ENCODE peak calls at places on chromosomes 13 and 19, in four cellular contexts. One of them, this sample, is unnamed.

GRCh38 chr13:20383058-20383457 is 142.6 kb downstream of the CRYL1 start:
- DNase-seq in uterus: no peak
- DNase-seq in adrenal gland: no peak
- DNase-seq in heart left ventricle: no peak
- DNase-seq in this sample: no peak

GRCh38 chr13:37495046-37495445 is 103.5 kb downstream of the POSTN start:
- DNase-seq in uterus: no peak
- DNase-seq in heart left ventricle: no peak
- DNase-seq in adrenal gland: no peak
- DNase-seq in this sample: no peak

GRCh38 chr19:48355555-48355954 is 8.2 kb downstream of the TMEM143 start:
- DNase-seq in uterus: no peak
- DNase-seq in adrenal gland: no peak
- DNase-seq in heart left ventricle: no peak
- DNase-seq in this sample: no peak

GRCh38 chr13:68369739-68370138 is 1139.6 kb upstream of the PCDH9 start:
- DNase-seq in adrenal gland: no peak
- DNase-seq in uterus: no peak
- DNase-seq in heart left ventricle: no peak
- DNase-seq in this sample: no peak

GRCh38 chr13:86572115-86572514 is 772.9 kb upstream of the SLITRK6 start:
- DNase-seq in uterus: no peak
- DNase-seq in heart left ventricle: no peak
- DNase-seq in adrenal gland: no peak
- DNase-seq in this sample: no peak

GRCh38 chr19:12680034-12680433 is 1.6 kb downstream of the DHPS start:
- DNase-seq in adrenal gland: no peak
- DNase-seq in uterus: no peak
- DNase-seq in heart left ventricle: no peak
- DNase-seq in this sample: no peak

GRCh38 chr19:33905937-33906577 is 109.4 kb downstream of the KCTD15 start:
- DNase-seq in heart left ventricle: peak; percentile 86
- DNase-seq in adrenal gland: peak; percentile 35
- DNase-seq in uterus: peak; percentile 40
- DNase-seq in this sample: no peak

GRCh38 chr19:55270172-55270942 is 9.6 kb downstream of the HSPBP1 start:
- DNase-seq in adrenal gland: no peak
- DNase-seq in heart left ventricle: no peak
- DNase-seq in uterus: no peak
- DNase-seq in this sample: no peak

GRCh38 chr13:46476174-46476573 is 76.8 kb upstream of the LRCH1 start:
- DNase-seq in adrenal gland: no peak
- DNase-seq in uterus: no peak
- DNase-seq in heart left ventricle: no peak
- DNase-seq in this sample: no peak

GRCh38 chr13:50611117-50611781 is 232.2 kb downstream of the DLEU7 start:
- DNase-seq in uterus: no peak
- DNase-seq in adrenal gland: no peak
- DNase-seq in heart left ventricle: no peak
- DNase-seq in this sample: no peak

GRCh38 chr19:45275370-45275971 is 24.4 kb downstream of the MARK4 start:
- DNase-seq in heart left ventricle: no peak
- DNase-seq in adrenal gland: no peak
- DNase-seq in uterus: no peak
- DNase-seq in this sample: no peak

GRCh38 chr19:46745521-46746280 is at the start of gene FKRP:
- DNase-seq in adrenal gland: no peak
- DNase-seq in uterus: no peak
- DNase-seq in heart left ventricle: no peak
- DNase-seq in this sample: no peak

GRCh38 chr19:58227964-58228583 is 640 bp upstream of the ZNF544 start:
- DNase-seq in adrenal gland: no peak
- DNase-seq in uterus: no peak
- DNase-seq in heart left ventricle: no peak
- DNase-seq in this sample: no peak

GRCh38 chr19:33778089-33778791 is 18.4 kb upstream of the KCTD15 start:
- DNase-seq in adrenal gland: peak; percentile 81
- DNase-seq in uterus: peak; percentile 67
- DNase-seq in heart left ventricle: peak; percentile 93
- DNase-seq in this sample: peak; percentile 91

GRCh38 chr13:102654786-102655185 is 40.1 kb downstream of the METTL21C start:
- DNase-seq in adrenal gland: no peak
- DNase-seq in heart left ventricle: no peak
- DNase-seq in uterus: no peak
- DNase-seq in this sample: no peak

GRCh38 chr19:44600466-44600865 is 12.9 kb upstream of the IGSF23 start:
- DNase-seq in adrenal gland: no peak
- DNase-seq in heart left ventricle: no peak
- DNase-seq in uterus: no peak
- DNase-seq in this sample: no peak

GRCh38 chr19:3765121-3765520 is 2.6 kb downstream of the MRPL54 start:
- DNase-seq in uterus: no peak
- DNase-seq in heart left ventricle: no peak
- DNase-seq in adrenal gland: no peak
- DNase-seq in this sample: no peak

GRCh38 chr19:11535792-11536595 is 2.7 kb upstream of the CNN1 start:
- DNase-seq in adrenal gland: peak; percentile 95
- DNase-seq in heart left ventricle: peak; percentile 96
- DNase-seq in uterus: peak; percentile 94
- DNase-seq in this sample: peak; percentile 96

GRCh38 chr19:28929026-28929425 is 283.9 kb downstream of the UQCRFS1 start:
- DNase-seq in heart left ventricle: no peak
- DNase-seq in adrenal gland: no peak
- DNase-seq in uterus: no peak
- DNase-seq in this sample: no peak

GRCh38 chr13:21458816-21459701 is at the start of gene ZDHHC20:
- DNase-seq in heart left ventricle: peak; percentile 97
- DNase-seq in uterus: peak; percentile 88
- DNase-seq in adrenal gland: peak; percentile 91
- DNase-seq in this sample: peak; percentile 88

GRCh38 chr13:40208517-40208916 is 457.9 kb downstream of the FOXO1 start:
- DNase-seq in adrenal gland: no peak
- DNase-seq in heart left ventricle: no peak
- DNase-seq in uterus: no peak
- DNase-seq in this sample: no peak

GRCh38 chr19:16571689-16572331 is 405 bp downstream of the SLC35E1 start:
- DNase-seq in adrenal gland: peak; percentile 59
- DNase-seq in uterus: no peak
- DNase-seq in heart left ventricle: peak; percentile 73
- DNase-seq in this sample: peak; percentile 48

GRCh38 chr13:37369618-37370017 is 228.9 kb downstream of the POSTN start:
- DNase-seq in heart left ventricle: no peak
- DNase-seq in adrenal gland: no peak
- DNase-seq in uterus: no peak
- DNase-seq in this sample: no peak

GRCh38 chr19:3034194-3034844 is 5.2 kb upstream of the TLE2 start:
- DNase-seq in uterus: no peak
- DNase-seq in heart left ventricle: no peak
- DNase-seq in adrenal gland: peak; percentile 39
- DNase-seq in this sample: peak; percentile 42

GRCh38 chr13:107518292-107518691 is 697.0 kb downstream of the LIG4 start:
- DNase-seq in adrenal gland: no peak
- DNase-seq in uterus: no peak
- DNase-seq in heart left ventricle: no peak
- DNase-seq in this sample: no peak

GRCh38 chr13:110338441-110339101 is 31.5 kb downstream of the COL4A2 start:
- DNase-seq in adrenal gland: no peak
- DNase-seq in heart left ventricle: no peak
- DNase-seq in uterus: peak; percentile 68
- DNase-seq in this sample: no peak

GRCh38 chr13:49584771-49585182 is 581 bp downstream of the RCBTB1 start:
- DNase-seq in adrenal gland: peak; percentile 7
- DNase-seq in heart left ventricle: no peak
- DNase-seq in uterus: no peak
- DNase-seq in this sample: no peak

GRCh38 chr19:13762635-13763235 is 1.6 kb upstream of the MRI1 start:
- DNase-seq in uterus: no peak
- DNase-seq in adrenal gland: no peak
- DNase-seq in heart left ventricle: no peak
- DNase-seq in this sample: no peak
- TF ChIP-seq POLR2A in uterus: no peak
- TF ChIP-seq POLR2A in adrenal gland: no peak
- TF ChIP-seq POLR2A in heart left ventricle: no peak
- TF ChIP-seq POLR2A in this sample: no peak

GRCh38 chr13:33278923-33279322 is 6.6 kb downstream of the STARD13 start:
- DNase-seq in adrenal gland: no peak
- DNase-seq in uterus: no peak
- DNase-seq in heart left ventricle: no peak
- DNase-seq in this sample: no peak
- H3K27ac ChIP-seq in adrenal gland: no peak overlapping the region
- H3K27ac ChIP-seq in uterus: peak overlapping the region; percentile 7
- H3K27ac ChIP-seq in heart left ventricle: peak overlapping the region; percentile 61
- H3K27ac ChIP-seq in this sample: no peak overlapping the region

GRCh38 chr19:7197760-7198696 is 96.2 kb downstream of the INSR start:
- DNase-seq in uterus: peak; percentile 92
- DNase-seq in heart left ventricle: peak; percentile 96
- DNase-seq in adrenal gland: peak; percentile 95
- DNase-seq in this sample: peak; percentile 94
- TF ChIP-seq CTCF in uterus: no peak
- TF ChIP-seq CTCF in heart left ventricle: peak; percentile 11
- TF ChIP-seq CTCF in adrenal gland: no peak
- TF ChIP-seq CTCF in this sample: no peak

DNA sequence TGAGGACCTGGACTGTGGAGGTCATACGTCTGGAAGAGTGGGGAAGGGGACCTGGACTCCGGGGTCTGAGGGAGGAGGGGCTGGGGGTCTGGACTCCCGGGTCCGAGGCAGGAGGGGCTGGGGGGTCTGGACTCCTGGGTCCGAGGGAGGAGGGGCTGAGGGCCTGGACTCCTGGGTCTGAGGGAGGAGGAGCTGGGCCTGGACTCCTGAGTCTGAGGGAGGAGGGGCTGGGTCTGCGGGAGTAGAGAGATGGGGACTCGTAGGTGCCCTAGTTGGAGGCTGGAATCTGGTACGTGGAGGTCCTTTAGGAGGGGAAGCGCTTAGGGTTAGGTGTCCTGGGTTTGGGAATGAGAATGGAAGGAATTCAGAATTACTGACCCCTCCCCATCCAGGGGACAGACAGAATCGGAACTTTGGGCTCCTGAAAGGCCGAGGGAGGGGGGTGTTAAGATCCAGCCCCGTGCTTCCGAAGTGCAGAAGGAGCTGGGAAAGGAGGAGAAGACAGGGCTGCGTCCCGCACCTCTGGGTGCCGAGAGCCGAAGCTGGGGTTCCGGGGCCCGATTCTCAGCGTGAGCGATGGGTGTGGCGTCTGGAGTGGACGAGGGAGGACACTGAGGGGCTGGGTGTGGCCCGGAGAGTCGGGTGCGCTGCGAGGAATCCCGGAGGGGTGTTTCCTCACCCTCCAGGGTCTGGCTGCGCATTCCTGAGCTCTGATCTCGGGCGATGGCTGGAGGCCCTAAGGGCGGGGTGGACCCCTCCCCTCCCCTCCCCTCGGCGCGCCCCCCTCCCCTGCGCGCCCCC is 608 bp downstream of the MYADM start:
- DNase-seq in heart left ventricle: peak; percentile 82
- DNase-seq in uterus: peak; percentile 61
- DNase-seq in adrenal gland: peak; percentile 34
- DNase-seq in this sample: peak; percentile 72
- TF ChIP-seq POLR2A in heart left ventricle: no peak
- TF ChIP-seq POLR2A in uterus: no peak
- TF ChIP-seq POLR2A in adrenal gland: no peak
- TF ChIP-seq POLR2A in this sample: no peak

GRCh38 chr19:35213678-35214632 is 14.6 kb downstream of the FAM187B start:
- DNase-seq in heart left ventricle: no peak
- DNase-seq in uterus: peak; percentile 81
- DNase-seq in adrenal gland: peak; percentile 95
- DNase-seq in this sample: peak; percentile 94
- H3K27ac ChIP-seq in heart left ventricle: peak overlapping the region; percentile 72
- H3K27ac ChIP-seq in uterus: peak overlapping the region; percentile 66
- H3K27ac ChIP-seq in adrenal gland: peak overlapping the region; percentile 92
- H3K27ac ChIP-seq in this sample: peak overlapping the region; percentile 80

GRCh38 chr19:51654783-51655182 is 8.2 kb upstream of the SIGLEC14 start:
- DNase-seq in heart left ventricle: no peak
- DNase-seq in adrenal gland: no peak
- DNase-seq in uterus: no peak
- DNase-seq in this sample: no peak
- TF ChIP-seq CTCF in heart left ventricle: no peak
- TF ChIP-seq CTCF in adrenal gland: no peak
- TF ChIP-seq CTCF in uterus: no peak
- TF ChIP-seq CTCF in this sample: no peak

GRCh38 chr19:18869231-18869575 is 26.8 kb downstream of the CERS1 start:
- DNase-seq in heart left ventricle: no peak
- DNase-seq in uterus: no peak
- DNase-seq in adrenal gland: no peak
- DNase-seq in this sample: no peak
- TF ChIP-seq POLR2A in heart left ventricle: no peak
- TF ChIP-seq POLR2A in uterus: no peak
- TF ChIP-seq POLR2A in adrenal gland: no peak
- TF ChIP-seq POLR2A in this sample: no peak